ENCODE peak calls at places on chromosomes 5 and 9, in five cellular contexts. S is iris pigment epithelial cell; R is stimulated activated CD4-positive, alpha-beta T cell treated with anti-CD3 and anti-CD28 coated beads, Interleukin-4, amount 100 ng/mL, for 4 hours; Q is NCI-H2107; L is RKO. A is an unnamed sample.

GRCh38 chr5:98454904-98455303 is 318.6 kb upstream of the RGMB start:
- DNase-seq in R (no peak), S (peak; percentile 98), Q (no peak), L (peak; percentile 100), A (no peak)

GRCh38 chr5:164818440-164818839 is 1313.0 kb downstream of the MAT2B start:
- DNase-seq in L (no peak), Q (no peak), R (no peak), S (no peak), A (no peak)

GRCh38 chr5:5040712-5041111 is 99.4 kb upstream of the ADAMTS16 start:
- DNase-seq in R (no peak), Q (no peak), S (no peak), L (no peak), A (no peak)

GRCh38 chr9:133709716-133710571 is 28.2 kb downstream of the SARDH start:
- DNase-seq in L (no peak), Q (no peak), R (no peak), S (no peak), A (no peak)

GRCh38 chr9:71929791-71930440 is 18.5 kb downstream of the C9orf85 start:
- DNase-seq in R (no peak), L (no peak), Q (no peak), S (no peak), A (no peak)

GRCh38 chr9:128253140-128253990 is 22.4 kb downstream of the GOLGA2 start:
- DNase-seq in S (no peak), Q (no peak), L (no peak), R (no peak), A (no peak)

GRCh38 chr5:173301695-173302545 is 26.3 kb downstream of the STC2 start:
- DNase-seq in S (no peak), R (no peak), Q (no peak), L (no peak), A (no peak)

GRCh38 chr9:138043411-138044345 is 166.1 kb downstream of the CACNA1B start:
- DNase-seq in L (no peak), R (no peak), S (no peak), Q (no peak), A (no peak)

GRCh38 chr5:118486647-118487046 is 501.7 kb downstream of the DTWD2 start:
- DNase-seq in R (no peak), L (no peak), Q (no peak), S (no peak), A (no peak)

GRCh38 chr5:76524872-76525271 is 98.3 kb downstream of the F2RL2 start:
- DNase-seq in R (no peak), S (peak; percentile 6), Q (no peak), L (no peak), A (no peak)

GRCh38 chr5:174305241-174305681 is 259.8 kb downstream of the NSG2 start:
- DNase-seq in Q (no peak), R (no peak), S (no peak), L (no peak), A (no peak)

GRCh38 chr9:109319072-109319630 is 1.7 kb downstream of the EPB41L4B start:
- DNase-seq in Q (no peak), L (peak; percentile 61), S (no peak), R (no peak), A (no peak)

GRCh38 chr5:80216753-80217596 is 38.9 kb downstream of the SERINC5 start:
- DNase-seq in S (no peak), L (no peak), Q (peak; percentile 63), R (peak; percentile 21), A (no peak)

GRCh38 chr9:97557606-97558095 is 56.2 kb downstream of the TMOD1 start:
- DNase-seq in S (no peak), Q (no peak), R (no peak), L (no peak), A (no peak)

GRCh38 chr9:136848393-136849037 is 694 bp upstream of the PHPT1 start:
- DNase-seq in S (peak; percentile 45), R (no peak), L (peak; percentile 71), Q (no peak), A (no peak)

GRCh38 chr5:80736730-80737129 is 81.9 kb upstream of the DHFR start:
- DNase-seq in R (no peak), L (peak; percentile 7), Q (no peak), S (peak; percentile 41), A (no peak)

GRCh38 chr5:104757915-104758314 is 1195.3 kb upstream of the NUDT12 start:
- DNase-seq in Q (no peak), L (no peak), S (no peak), R (no peak), A (no peak)

GRCh38 chr9:23621166-23621565 is 204.9 kb downstream of the ELAVL2 start:
- DNase-seq in R (no peak), L (peak; percentile 27), S (peak; percentile 17), Q (no peak), A (no peak)

GRCh38 chr5:113163328-113163727 is 186.7 kb downstream of the DCP2 start:
- DNase-seq in R (no peak), Q (no peak), S (peak; percentile 9), L (no peak), A (no peak)

GRCh38 chr5:154995679-154996078 is 17.9 kb upstream of the KIF4B start:
- DNase-seq in L (no peak), S (no peak), Q (no peak), R (no peak), A (no peak)

GRCh38 chr5:35117960-35118359 is 70.2 kb upstream of the AGXT2 start:
- DNase-seq in S (peak; percentile 91), R (no peak), L (peak; percentile 53), Q (no peak), A (no peak)

GRCh38 chr9:119365291-119366027 is 3.8 kb downstream of the BRINP1 start:
- DNase-seq in R (no peak), L (peak; percentile 43), S (peak; percentile 35), Q (peak; percentile 15), A (peak; percentile 36)

GRCh38 chr5:14039063-14039462 is 94.6 kb upstream of the DNAH5 start:
- DNase-seq in Q (no peak), S (no peak), L (no peak), R (no peak), A (no peak)

GRCh38 chr9:129285979-129286772 is 108.1 kb upstream of the IER5L start:
- DNase-seq in R (no peak), Q (no peak), L (no peak), S (no peak), A (no peak)

GRCh38 chr5:30413540-30413939 is 779.9 kb upstream of the CDH6 start:
- DNase-seq in S (no peak), R (no peak), L (no peak), Q (no peak), A (no peak)

GRCh38 chr5:57505640-57506039 is 23.0 kb upstream of the ACTBL2 start:
- DNase-seq in R (no peak), Q (no peak), S (no peak), L (no peak), A (no peak)

A was measured in progenitor cell of endocrine pancreas.